ENCODE peak calls at places on chromosomes 5 and 9, in four cellular contexts. C, S, R and N are unnamed samples.

GRCh38 chr5:25345240-25345771 is 700.5 kb upstream of the CDH10 start:
- DNase-seq in C (no peak), S (no peak), R (no peak), N (no peak)

GRCh38 chr5:28403846-28404245 is 1365.5 kb upstream of the CDH9 start:
- DNase-seq in C (peak; percentile 90), S (peak; percentile 31), R (no peak), N (no peak)

GRCh38 chr5:39580702-39581498 is 156.1 kb upstream of the DAB2 start:
- DNase-seq in C (no peak), S (no peak), R (no peak), N (peak; percentile 37)

GRCh38 chr5:151868451-151868850 is 56.2 kb downstream of the GLRA1 start:
- DNase-seq in C (no peak), S (no peak), R (no peak), N (no peak)

GRCh38 chr9:113524460-113524859 is 60.9 kb downstream of the RGS3 start:
- DNase-seq in C (no peak), S (no peak), R (no peak), N (no peak)

GRCh38 chr5:59831341-59831989 is 62.1 kb downstream of the PDE4D start:
- DNase-seq in C (no peak), S (no peak), R (no peak), N (peak; percentile 45)

GRCh38 chr9:114240647-114241558 is 82.0 kb upstream of the ORM1 start:
- DNase-seq in C (no peak), S (no peak), R (no peak), N (no peak)

GRCh38 chr5:176619203-176619568 is 9.2 kb upstream of the GPRIN1 start:
- DNase-seq in C (peak; percentile 95), S (peak; percentile 98), R (peak; percentile 86), N (peak; percentile 86)

GRCh38 chr5:4196744-4197646 is 601.4 kb downstream of the IRX1 start:
- DNase-seq in C (no peak), S (no peak), R (no peak), N (no peak)

GRCh38 chr5:58666598-58667595 is 84.0 kb downstream of the RAB3C start:
- DNase-seq in C (peak; percentile 62), S (no peak), R (no peak), N (no peak)

GRCh38 chr5:6394429-6395101 is 16.2 kb upstream of the MED10 start:
- DNase-seq in C (no peak), S (no peak), R (no peak), N (no peak)

GRCh38 chr5:111976705-111977104 is 219.7 kb upstream of the NREP start:
- DNase-seq in C (no peak), S (no peak), R (no peak), N (peak; percentile 37)

GRCh38 chr5:111972080-111972479 is 215.1 kb upstream of the NREP start:
- DNase-seq in C (no peak), S (no peak), R (no peak), N (no peak)

GRCh38 chr5:111975133-111975532 is 218.1 kb upstream of the NREP start:
- DNase-seq in C (no peak), S (no peak), R (no peak), N (no peak)

GRCh38 chr5:111972548-111972947 is 215.6 kb upstream of the NREP start:
- DNase-seq in C (no peak), S (no peak), R (no peak), N (no peak)

GRCh38 chr5:111973946-111974345 is 217.0 kb upstream of the NREP start:
- DNase-seq in C (no peak), S (no peak), R (no peak), N (no peak)
- H3K56ac ChIP-seq in C (no peak overlapping the region), S (no peak overlapping the region), R (no peak overlapping the region), N (no peak overlapping the region)

DNA sequence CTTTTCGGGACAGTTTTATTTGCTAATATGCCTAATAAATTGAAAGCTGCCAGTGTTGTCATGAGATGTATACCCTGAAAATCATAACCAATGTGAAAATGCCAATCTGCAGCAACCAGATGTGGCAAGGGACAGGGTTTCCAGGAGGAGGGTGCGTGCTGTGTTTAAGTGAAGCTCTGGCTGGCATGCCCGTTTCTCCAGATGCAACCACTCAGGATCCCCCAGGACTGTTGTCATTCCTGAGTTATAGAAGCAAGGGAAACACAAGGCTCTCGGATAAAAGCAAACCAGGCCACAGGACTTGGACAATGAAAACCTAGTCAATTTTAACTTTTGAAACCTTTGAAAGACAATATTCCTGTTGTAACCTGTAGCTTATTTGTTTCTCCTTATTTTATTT is 360.2 kb downstream of the SLIT3 start:
- DNase-seq in C (no peak), S (no peak), R (no peak), N (no peak)
- H3K56ac ChIP-seq in C (no peak overlapping the region), S (no peak overlapping the region), R (no peak overlapping the region), N (no peak overlapping the region)

GRCh38 chr5:138344887-138345622 is 7.0 kb downstream of the FAM53C start:
- DNase-seq in C (no peak), S (no peak), R (no peak), N (no peak)
- H3K56ac ChIP-seq in C (no peak overlapping the region), S (no peak overlapping the region), R (no peak overlapping the region), N (no peak overlapping the region)

GRCh38 chr9:37424686-37425297 is 2.3 kb downstream of the GRHPR start:
- DNase-seq in C (no peak), S (no peak), R (no peak), N (no peak)

GRCh38 chr9:37424204-37424685 is 1.7 kb downstream of the GRHPR start:
- DNase-seq in C (no peak), S (no peak), R (no peak), N (no peak)

GRCh38 chr9:37425298-37425752 is 2.8 kb downstream of the GRHPR start:
- DNase-seq in C (no peak), S (no peak), R (no peak), N (no peak)

GRCh38 chr9:37428345-37428744 is 5.8 kb downstream of the GRHPR start:
- DNase-seq in C (no peak), S (no peak), R (no peak), N (no peak)

GRCh38 chr9:37426846-37427245 is 4.3 kb downstream of the GRHPR start:
- DNase-seq in C (no peak), S (no peak), R (no peak), N (no peak)
- H3K56ac ChIP-seq in C (no peak overlapping the region), S (no peak overlapping the region), R (no peak overlapping the region), N (no peak overlapping the region)

GRCh38 chr9:134521817-134522501 is 119.6 kb upstream of the COL5A1 start:
- DNase-seq in C (peak; percentile 22), S (no peak), R (no peak), N (no peak)
- H3K56ac ChIP-seq in C (no peak overlapping the region), S (no peak overlapping the region), R (no peak overlapping the region), N (no peak overlapping the region)

GRCh38 chr5:57456056-57456455 is 26.6 kb downstream of the ACTBL2 start:
- DNase-seq in C (no peak), S (no peak), R (no peak), N (no peak)
- H3K56ac ChIP-seq in C (no peak overlapping the region), S (no peak overlapping the region), R (no peak overlapping the region), N (no peak overlapping the region)